ENCODE peak calls at places on chromosomes 12 and 14, in ten cellular contexts. A, M, L, K, N, Q, V, T, H and E are unnamed samples.

GRCh38 chr12:132227156-132227555 is 82.9 kb downstream of the NOC4L start:
- DNase-seq in A (no peak), M (no peak), L (no peak), K (no peak), N (no peak), Q (no peak), V (no peak), T (no peak), H (no peak), E (no peak)

GRCh38 chr14:68113328-68113930 is 293.9 kb downstream of the RAD51B start:
- DNase-seq in A (no peak), M (no peak), L (no peak), K (no peak), N (no peak), Q (no peak), V (no peak), T (no peak), H (no peak), E (no peak)

GRCh38 chr12:116598341-116599284 is 39.4 kb downstream of the MAP1LC3B2 start:
- DNase-seq in A (no peak), M (peak), L (no peak), K (no peak), N (no peak), Q (no peak), V (no peak), T (no peak), H (no peak), E (peak)

GRCh38 chr12:48237048-48237630 is 34.0 kb upstream of the OR10AD1 start:
- DNase-seq in A (no peak), M (no peak), L (no peak), K (no peak), N (no peak), Q (no peak), V (no peak), T (no peak), H (no peak), E (no peak)

GRCh38 chr12:58156697-58157096 is 215.3 kb downstream of the ATP23 start:
- DNase-seq in A (no peak), M (no peak), L (no peak), K (no peak), N (no peak), Q (no peak), V (no peak), T (no peak), H (no peak), E (no peak)

GRCh38 chr12:47725893-47726292 is 603 bp upstream of the ENDOU start:
- DNase-seq in A (no peak), M (no peak), L (peak), K (no peak), N (no peak), Q (no peak), V (peak), T (no peak), H (no peak), E (no peak)

GRCh38 chr12:6200266-6201198 is at the start of gene CD9:
- DNase-seq in A (peak), M (peak), L (no peak), K (peak), N (no peak), Q (peak), V (peak), T (no peak), H (no peak), E (no peak)

GRCh38 chr14:74649167-74649566 is 37.1 kb upstream of the LTBP2 start:
- DNase-seq in A (no peak), M (no peak), L (no peak), K (no peak), N (peak), Q (no peak), V (no peak), T (no peak), H (no peak), E (no peak)

GRCh38 chr14:21107360-21107781 is 6.5 kb downstream of the TMEM253 start:
- DNase-seq in A (no peak), M (no peak), L (peak), K (no peak), N (no peak), Q (no peak), V (no peak), T (no peak), H (no peak), E (peak)

GRCh38 chr12:94258593-94258992 is 110.2 kb downstream of the PLXNC1 start:
- DNase-seq in A (no peak), M (no peak), L (no peak), K (no peak), N (no peak), Q (no peak), V (no peak), T (no peak), H (no peak), E (no peak)

GRCh38 chr12:78403136-78403535 is 461.4 kb upstream of the SYT1 start:
- DNase-seq in A (no peak), M (no peak), L (peak), K (no peak), N (no peak), Q (no peak), V (no peak), T (no peak), H (no peak), E (no peak)

GRCh38 chr12:107622005-107622404 is 63.6 kb upstream of the PWP1 start:
- DNase-seq in A (no peak), M (no peak), L (peak), K (no peak), N (no peak), Q (no peak), V (no peak), T (no peak), H (no peak), E (peak)

GRCh38 chr12:131865196-131865875 is 29.1 kb upstream of the ULK1 start:
- DNase-seq in A (no peak), M (no peak), L (peak), K (peak), N (no peak), Q (no peak), V (no peak), T (no peak), H (no peak), E (no peak)

GRCh38 chr14:61564623-61565091 is 130.7 kb upstream of the HIF1A start:
- DNase-seq in A (no peak), M (no peak), L (peak), K (no peak), N (no peak), Q (peak), V (no peak), T (no peak), H (no peak), E (peak)

GRCh38 chr12:127263621-127264020 is 1003.3 kb upstream of the TMEM132C start:
- DNase-seq in A (no peak), M (no peak), L (no peak), K (no peak), N (no peak), Q (no peak), V (no peak), T (no peak), H (no peak), E (no peak)

GRCh38 chr14:35341454-35342159 is 49.4 kb downstream of the PSMA6 start:
- DNase-seq in A (peak), M (peak), L (peak), K (no peak), N (peak), Q (peak), V (peak), T (peak), H (peak), E (peak)

GRCh38 chr12:57983150-57983857 is 41.9 kb downstream of the ATP23 start:
- DNase-seq in A (no peak), M (peak), L (peak), K (no peak), N (no peak), Q (peak), V (no peak), T (no peak), H (no peak), E (peak)

GRCh38 chr12:26798013-26798412 is 35.0 kb downstream of the ITPR2 start:
- DNase-seq in A (no peak), M (no peak), L (peak), K (no peak), N (no peak), Q (no peak), V (no peak), T (no peak), H (no peak), E (no peak)

GRCh38 chr12:101823891-101824290 is 6.9 kb downstream of the GNPTAB start:
- DNase-seq in A (peak), M (peak), L (no peak), K (peak), N (no peak), Q (peak), V (no peak), T (peak), H (peak), E (peak)

GRCh38 chr14:92457018-92457565 is 56.5 kb upstream of the RIN3 start:
- DNase-seq in A (no peak), M (no peak), L (no peak), K (no peak), N (no peak), Q (no peak), V (no peak), T (no peak), H (no peak), E (no peak)

GRCh38 chr14:100827140-100827517 is 1.2 kb downstream of the MEG3 start:
- DNase-seq in A (no peak), M (peak), L (peak), K (no peak), N (no peak), Q (peak), V (no peak), T (no peak), H (no peak), E (no peak)

GRCh38 chr12:58920102-58920955 is at the start of gene LRIG3:
- DNase-seq in A (peak), M (peak), L (peak), K (peak), N (peak), Q (peak), V (peak), T (peak), H (peak), E (peak)

DNA sequence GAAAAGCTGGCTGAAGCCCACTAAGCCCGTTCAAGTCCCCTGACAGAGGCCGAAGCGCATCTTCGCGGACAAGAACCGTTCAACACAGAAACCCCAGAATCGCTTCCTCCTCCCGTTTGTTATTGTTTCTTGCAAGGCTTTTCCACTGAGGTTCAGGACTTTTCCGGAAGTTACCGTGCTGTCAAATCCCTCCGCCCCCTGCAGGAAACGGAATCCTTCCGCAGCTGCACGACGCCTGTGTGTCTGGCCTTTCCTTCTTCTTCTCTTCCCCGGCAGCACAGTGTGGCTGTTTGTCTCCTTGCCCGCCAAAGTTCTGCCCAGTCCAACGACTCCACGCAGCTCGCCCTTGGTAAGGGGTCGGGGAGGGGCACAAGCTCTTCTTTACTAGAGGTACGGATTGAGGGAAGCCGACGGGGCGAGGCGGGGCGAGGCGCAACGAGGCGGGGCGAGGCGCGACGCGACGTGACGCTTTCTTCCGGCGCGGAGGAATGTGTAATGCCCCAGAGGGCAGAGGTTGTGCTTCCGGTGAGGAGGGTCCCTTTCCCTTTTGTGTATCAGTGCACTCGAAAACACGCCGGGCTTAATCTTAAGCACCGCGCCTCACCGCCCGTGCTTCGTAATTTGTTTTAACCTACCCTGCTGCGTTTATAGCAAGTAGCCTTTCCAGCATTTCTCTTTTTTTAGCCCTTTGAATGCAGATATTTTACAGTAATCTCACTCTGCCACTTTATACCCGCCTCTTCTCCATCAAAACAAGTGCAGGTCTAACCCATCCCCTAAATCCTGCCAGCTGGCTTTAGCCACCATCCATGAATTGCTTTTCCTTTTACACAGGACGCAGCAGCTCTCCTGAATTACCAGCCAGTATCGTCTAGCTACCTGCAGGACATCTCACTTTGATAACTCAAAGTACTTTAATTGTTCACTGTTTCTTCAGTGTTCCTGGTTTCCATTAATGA is at the start of gene KDM5A:
- DNase-seq in A (peak), M (peak), L (peak), K (peak), N (peak), Q (peak), V (peak), T (peak), H (peak), E (no peak)
- TF ChIP-seq POLR2A in A (no peak), M (peak), L (peak), K (peak), N (peak), Q (peak), V (peak), T (no peak), H (peak), E (peak)

GRCh38 chr12:110613771-110614684 is at the start of gene TCTN1:
- DNase-seq in A (peak), M (peak), L (peak), K (peak), N (peak), Q (peak), V (peak), T (peak), H (peak), E (peak)
- TF ChIP-seq POLR2A in A (no peak), M (peak), L (peak), K (peak), N (no peak), Q (peak), V (no peak), T (no peak), H (peak), E (peak)

DNA sequence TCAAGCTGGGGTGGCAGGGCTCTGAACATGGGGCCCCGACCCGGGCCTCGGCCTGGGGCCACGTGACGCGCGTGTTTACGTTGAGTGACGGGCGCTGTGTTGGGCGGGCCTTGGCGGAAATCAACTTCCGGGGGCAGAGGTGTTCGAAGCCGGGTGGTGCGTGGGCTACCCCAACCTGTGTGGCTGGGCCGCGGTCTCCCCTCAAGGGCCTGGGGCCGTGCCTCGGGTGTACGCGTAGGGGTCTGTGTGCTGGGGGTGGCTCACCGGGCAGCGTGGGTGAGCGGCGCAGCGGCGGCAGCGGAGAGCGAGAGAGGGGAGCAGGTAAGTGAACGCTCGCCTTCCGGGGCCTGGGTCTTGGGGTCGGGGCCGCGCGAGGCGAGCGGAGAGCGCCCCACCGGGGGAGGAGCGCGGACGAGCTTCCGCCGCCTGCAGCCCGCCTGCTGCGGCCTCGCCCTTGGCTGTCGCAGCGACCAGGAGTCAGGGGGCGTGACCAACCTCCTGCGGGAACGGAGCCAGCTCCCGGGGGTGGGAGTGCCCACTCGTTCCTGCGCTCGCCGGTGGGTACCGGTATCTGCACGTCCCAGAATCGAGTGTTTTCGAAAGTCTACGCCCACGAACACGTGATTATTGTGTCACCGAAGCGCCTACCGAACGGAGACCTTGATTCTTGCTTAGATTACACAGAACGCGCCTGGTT is at the start of gene CCDC91:
- DNase-seq in A (peak), M (peak), L (peak), K (peak), N (peak), Q (peak), V (peak), T (peak), H (peak), E (peak)
- TF ChIP-seq POLR2A in A (no peak), M (peak), L (peak), K (peak), N (no peak), Q (peak), V (peak), T (no peak), H (peak), E (peak)

DNA sequence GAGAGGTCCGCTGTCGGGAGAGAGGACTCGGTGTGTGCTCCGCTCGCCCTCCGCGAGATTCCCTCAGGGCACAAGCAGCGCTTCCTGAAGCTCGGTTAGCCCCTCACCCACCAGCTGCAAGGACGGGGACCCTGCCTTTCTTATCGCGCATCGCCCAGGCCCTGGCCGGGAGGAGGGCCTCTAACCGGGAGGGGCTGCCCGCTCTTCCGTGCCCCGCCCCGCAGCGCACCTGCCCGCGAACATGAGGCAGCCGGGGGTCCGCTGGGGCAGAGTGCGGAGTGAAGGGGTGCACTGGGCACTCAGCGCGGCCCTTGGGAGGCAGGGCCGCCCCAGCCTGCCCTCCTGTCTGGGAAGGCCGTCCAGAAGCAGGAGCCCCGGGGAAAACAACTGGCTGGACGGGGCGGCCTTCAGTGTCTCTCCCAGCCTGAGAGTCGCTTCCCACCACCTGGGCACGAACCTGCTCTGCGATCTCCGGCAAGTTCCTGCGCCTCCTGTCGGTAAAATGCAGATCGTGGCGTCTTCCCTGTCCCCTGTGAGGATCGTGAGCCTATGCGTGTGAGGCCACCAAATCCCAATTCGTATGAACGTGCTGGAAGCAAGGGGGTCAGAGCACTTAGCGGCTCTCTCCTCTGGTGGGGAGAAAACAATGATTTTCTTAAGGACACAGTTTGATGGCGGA is 28.0 kb upstream of the ADIPOR2 start:
- DNase-seq in A (peak), M (peak), L (no peak), K (no peak), N (peak), Q (no peak), V (peak), T (no peak), H (no peak), E (peak)
- TF ChIP-seq POLR2A in A (no peak), M (peak), L (no peak), K (no peak), N (no peak), Q (no peak), V (peak), T (no peak), H (no peak), E (no peak)

GRCh38 chr12:92029136-92029535 is 116.5 kb downstream of the BTG1 start:
- DNase-seq in A (no peak), M (no peak), L (no peak), K (no peak), N (no peak), Q (no peak), V (no peak), T (no peak), H (no peak), E (no peak)

GRCh38 chr12:92027243-92027642 is 118.4 kb downstream of the BTG1 start:
- DNase-seq in A (no peak), M (no peak), L (no peak), K (no peak), N (no peak), Q (no peak), V (no peak), T (no peak), H (no peak), E (no peak)

GRCh38 chr12:92029902-92030586 is 115.6 kb downstream of the BTG1 start:
- DNase-seq in A (no peak), M (no peak), L (no peak), K (no peak), N (no peak), Q (no peak), V (no peak), T (no peak), H (no peak), E (no peak)

GRCh38 chr12:92030618-92031017 is 115.0 kb downstream of the BTG1 start:
- DNase-seq in A (peak), M (peak), L (peak), K (no peak), N (peak), Q (peak), V (no peak), T (peak), H (peak), E (no peak)

GRCh38 chr12:92028039-92028709 is 117.5 kb downstream of the BTG1 start:
- DNase-seq in A (no peak), M (no peak), L (no peak), K (no peak), N (no peak), Q (peak), V (no peak), T (no peak), H (no peak), E (no peak)
- TF ChIP-seq POLR2A in A (no peak), M (no peak), L (no peak), K (no peak), N (no peak), Q (no peak), V (no peak), T (no peak), H (no peak), E (no peak)

GRCh38 chr14:52996493-52996892 is 45.6 kb upstream of the FERMT2 start:
- DNase-seq in A (no peak), M (no peak), L (no peak), K (no peak), N (no peak), Q (no peak), V (no peak), T (no peak), H (no peak), E (no peak)
- TF ChIP-seq POLR2A in A (no peak), M (no peak), L (no peak), K (no peak), N (no peak), Q (no peak), V (no peak), T (no peak), H (no peak), E (no peak)

GRCh38 chr12:45991289-45992249 is 1.2 kb upstream of the SCAF11 start:
- DNase-seq in A (peak), M (peak), L (peak), K (peak), N (peak), Q (peak), V (peak), T (peak), H (peak), E (peak)
- TF ChIP-seq POLR2A in A (no peak), M (peak), L (peak), K (peak), N (no peak), Q (peak), V (no peak), T (no peak), H (peak), E (peak)

GRCh38 chr14:24215495-24216344 is at the start of gene MDP1:
- DNase-seq in A (peak), M (peak), L (peak), K (peak), N (peak), Q (peak), V (peak), T (peak), H (peak), E (peak)
- TF ChIP-seq POLR2A in A (no peak), M (peak), L (peak), K (peak), N (peak), Q (peak), V (peak), T (no peak), H (peak), E (peak)